ENCODE peak calls at places on chromosomes 1 and 21, in ten cellular contexts. I is neural progenitor cell; E is NB4; K is right atrium auricular region; P is mucosa of descending colon; Y is AG04449; C is thoracic aorta; J is CD8-positive, alpha-beta T cell; X is heart right ventricle; L is bronchial epithelial cell. R is an unnamed sample.

GRCh38 chr1:15088146-15089025 is 65.2 kb upstream of the TMEM51 start:
- DNase-seq in I (no peak), E (no peak), K (no peak), P (no peak), Y (no peak), C (no peak), J (no peak), X (no peak), L (no peak), R (no peak)

GRCh38 chr1:84156210-84156621 is 12.1 kb downstream of the PRKACB start:
- DNase-seq in I (no peak), E (no peak), K (no peak), P (no peak), Y (peak; percentile 44), C (no peak), J (no peak), X (no peak), L (peak; percentile 93), R (no peak)

GRCh38 chr1:180912211-180912800 is 391 bp upstream of the KIAA1614 start:
- DNase-seq in I (peak; percentile 82), E (no peak), K (no peak), P (no peak), Y (no peak), C (no peak), J (no peak), X (peak; percentile 32), L (no peak), R (no peak)

GRCh38 chr1:154959448-154959825 is 2.1 kb downstream of the PYGO2 start:
- DNase-seq in I (no peak), E (no peak), K (no peak), P (peak; percentile 30), Y (no peak), C (no peak), J (no peak), X (no peak), L (no peak), R (no peak)

GRCh38 chr1:239778221-239778813 is 313.4 kb upstream of the FMN2 start:
- DNase-seq in I (no peak), E (no peak), K (no peak), P (no peak), Y (no peak), C (no peak), J (no peak), X (no peak), L (no peak), R (no peak)

GRCh38 chr21:30257773-30258172 is 25.0 kb downstream of the KRTAP24-1 start:
- DNase-seq in I (peak; percentile 75), E (peak; percentile 41), K (no peak), P (no peak), Y (no peak), C (no peak), J (no peak), X (no peak), L (peak; percentile 67), R (no peak)

GRCh38 chr1:221693087-221693486 is 48.8 kb downstream of the DUSP10 start:
- DNase-seq in I (no peak), E (no peak), K (no peak), P (no peak), Y (no peak), C (no peak), J (no peak), X (no peak), L (no peak), R (no peak)

GRCh38 chr1:233631810-233632375 is 18.0 kb downstream of the KCNK1 start:
- DNase-seq in I (no peak), E (no peak), K (no peak), P (no peak), Y (no peak), C (no peak), J (no peak), X (no peak), L (no peak), R (no peak)

GRCh38 chr21:44789880-44790279 is 11.7 kb downstream of the UBE2G2 start:
- DNase-seq in I (no peak), E (no peak), K (no peak), P (no peak), Y (peak; percentile 44), C (no peak), J (no peak), X (no peak), L (no peak), R (no peak)

GRCh38 chr1:152626688-152627087 is 3.8 kb upstream of the LCE3A start:
- DNase-seq in I (no peak), E (no peak), K (no peak), P (no peak), Y (no peak), C (no peak), J (no peak), X (no peak), L (peak; percentile 50), R (no peak)

GRCh38 chr1:68322837-68323687 is 90.7 kb upstream of the WLS start:
- DNase-seq in I (no peak), E (no peak), K (no peak), P (no peak), Y (no peak), C (peak; percentile 21), J (no peak), X (no peak), L (no peak), R (no peak)

GRCh38 chr1:68320349-68320748 is 88.0 kb upstream of the WLS start:
- DNase-seq in I (peak; percentile 25), E (no peak), K (no peak), P (no peak), Y (no peak), C (no peak), J (no peak), X (no peak), L (no peak), R (no peak)

GRCh38 chr1:68319907-68320306 is 87.6 kb upstream of the WLS start:
- DNase-seq in I (peak; percentile 50), E (no peak), K (no peak), P (no peak), Y (no peak), C (no peak), J (no peak), X (no peak), L (no peak), R (no peak)

GRCh38 chr1:68322096-68322495 is 89.8 kb upstream of the WLS start:
- DNase-seq in I (no peak), E (no peak), K (no peak), P (no peak), Y (no peak), C (no peak), J (no peak), X (no peak), L (no peak), R (no peak)

GRCh38 chr1:68321084-68321685 is 88.9 kb upstream of the WLS start:
- DNase-seq in I (peak; percentile 84), E (no peak), K (peak; percentile 67), P (peak; percentile 84), Y (no peak), C (peak; percentile 21), J (no peak), X (peak; percentile 53), L (peak; percentile 52), R (peak; percentile 79)
- TF ChIP-seq CTCF in I (peak; percentile 80), E (no peak), K (peak; percentile 79), P (peak; percentile 52), Y (peak; percentile 68), C (peak; percentile 59), J (no peak), X (peak; percentile 64), L (peak; percentile 92), R (peak; percentile 45)

GRCh38 chr1:6627031-6627430 is 2.4 kb downstream of the THAP3 start:
- DNase-seq in I (no peak), E (no peak), K (no peak), P (no peak), Y (no peak), C (no peak), J (no peak), X (no peak), L (no peak), R (no peak)

GRCh38 chr1:6622396-6623152 is 2.1 kb upstream of the THAP3 start:
- DNase-seq in I (no peak), E (no peak), K (no peak), P (no peak), Y (no peak), C (no peak), J (no peak), X (no peak), L (no peak), R (no peak)

GRCh38 chr1:6623269-6623965 is 1.3 kb upstream of the THAP3 start:
- DNase-seq in I (no peak), E (no peak), K (no peak), P (no peak), Y (no peak), C (no peak), J (no peak), X (no peak), L (no peak), R (no peak)

GRCh38 chr1:6625579-6626149 is 996 bp downstream of the THAP3 start:
- DNase-seq in I (no peak), E (peak; percentile 25), K (no peak), P (peak; percentile 50), Y (no peak), C (no peak), J (no peak), X (no peak), L (peak; percentile 26), R (no peak)

GRCh38 chr1:6624712-6625578 is at the start of gene THAP3:
- DNase-seq in I (peak; percentile 94), E (peak; percentile 86), K (peak; percentile 88), P (peak; percentile 93), Y (no peak), C (peak; percentile 52), J (peak; percentile 94), X (peak; percentile 89), L (peak; percentile 60), R (peak; percentile 93)
- TF ChIP-seq CTCF in I (peak; percentile 41), E (no peak), K (no peak), P (no peak), Y (no peak), C (no peak), J (peak; percentile 25), X (peak; percentile 32), L (no peak), R (no peak)

GRCh38 chr1:52825868-52826267 is 16.7 kb upstream of the ZYG11A start:
- DNase-seq in I (no peak), E (peak; percentile 49), K (no peak), P (no peak), Y (no peak), C (no peak), J (no peak), X (no peak), L (peak; percentile 34), R (no peak)
- TF ChIP-seq CTCF in I (peak; percentile 31), E (no peak), K (no peak), P (no peak), Y (no peak), C (no peak), J (no peak), X (peak; percentile 17), L (no peak), R (no peak)

GRCh38 chr1:21263052-21263429 is 27.2 kb downstream of the ECE1 start:
- DNase-seq in I (no peak), E (no peak), K (no peak), P (no peak), Y (no peak), C (no peak), J (no peak), X (no peak), L (no peak), R (no peak)
- TF ChIP-seq CTCF in I (no peak), E (no peak), K (no peak), P (no peak), Y (no peak), C (no peak), J (no peak), X (no peak), L (no peak), R (no peak)

R was measured in pancreas.